ENCODE peak calls at places on chromosomes 16 and 17, in ten cellular contexts. One of them, this sample, is unnamed.

GRCh38 chr17:42670199-42670924 is 6.4 kb downstream of the PLEKHH3 start:
- DNase-seq in fibroblast of lung: no peak
- DNase-seq in body of pancreas: no peak
- DNase-seq in tibial nerve: no peak
- DNase-seq in IMR-90: no peak
- DNase-seq in PC-3: no peak
- DNase-seq in thyroid gland: no peak
- DNase-seq in neural progenitor cell: peak; percentile 79
- DNase-seq in stomach: no peak
- DNase-seq in A549: no peak
- DNase-seq in this sample: peak; percentile 19

GRCh38 chr17:49670002-49670401 is 7.9 kb downstream of the SPOP start:
- DNase-seq in fibroblast of lung: no peak
- DNase-seq in body of pancreas: no peak
- DNase-seq in tibial nerve: no peak
- DNase-seq in IMR-90: no peak
- DNase-seq in PC-3: no peak
- DNase-seq in thyroid gland: no peak
- DNase-seq in neural progenitor cell: no peak
- DNase-seq in stomach: no peak
- DNase-seq in A549: no peak
- DNase-seq in this sample: no peak

GRCh38 chr16:53529529-53529928 is 26.5 kb upstream of the AKTIP start:
- DNase-seq in fibroblast of lung: no peak
- DNase-seq in body of pancreas: no peak
- DNase-seq in tibial nerve: no peak
- DNase-seq in IMR-90: no peak
- DNase-seq in PC-3: no peak
- DNase-seq in thyroid gland: no peak
- DNase-seq in neural progenitor cell: no peak
- DNase-seq in stomach: no peak
- DNase-seq in A549: no peak
- DNase-seq in this sample: no peak

GRCh38 chr17:29179232-29180036 is 764 bp downstream of the MYO18A start:
- DNase-seq in fibroblast of lung: no peak
- DNase-seq in body of pancreas: peak; percentile 90
- DNase-seq in tibial nerve: no peak
- DNase-seq in IMR-90: no peak
- DNase-seq in PC-3: peak; percentile 61
- DNase-seq in thyroid gland: peak; percentile 77
- DNase-seq in neural progenitor cell: peak; percentile 89
- DNase-seq in stomach: peak; percentile 90
- DNase-seq in A549: peak; percentile 79
- DNase-seq in this sample: peak; percentile 58

GRCh38 chr17:28467456-28468025 is 5.9 kb upstream of the SLC13A2 start:
- DNase-seq in fibroblast of lung: peak; percentile 88
- DNase-seq in body of pancreas: no peak
- DNase-seq in tibial nerve: no peak
- DNase-seq in IMR-90: peak; percentile 33
- DNase-seq in PC-3: no peak
- DNase-seq in thyroid gland: no peak
- DNase-seq in neural progenitor cell: no peak
- DNase-seq in stomach: no peak
- DNase-seq in A549: no peak
- DNase-seq in this sample: no peak

GRCh38 chr17:64081802-64082799 is 47.8 kb downstream of the ERN1 start:
- DNase-seq in fibroblast of lung: peak; percentile 59
- DNase-seq in body of pancreas: peak; percentile 33
- DNase-seq in tibial nerve: no peak
- DNase-seq in IMR-90: peak; percentile 82
- DNase-seq in PC-3: peak; percentile 98
- DNase-seq in thyroid gland: peak; percentile 28
- DNase-seq in neural progenitor cell: no peak
- DNase-seq in stomach: no peak
- DNase-seq in A549: peak; percentile 79
- DNase-seq in this sample: no peak

GRCh38 chr17:62760888-62761267 is 47.2 kb downstream of the MARCHF10 start:
- DNase-seq in fibroblast of lung: no peak
- DNase-seq in body of pancreas: no peak
- DNase-seq in tibial nerve: no peak
- DNase-seq in IMR-90: no peak
- DNase-seq in PC-3: peak; percentile 48
- DNase-seq in thyroid gland: no peak
- DNase-seq in neural progenitor cell: no peak
- DNase-seq in stomach: no peak
- DNase-seq in A549: no peak
- DNase-seq in this sample: no peak

GRCh38 chr17:49836111-49837030 is 11.5 kb downstream of the TAC4 start:
- DNase-seq in fibroblast of lung: peak; percentile 88
- DNase-seq in body of pancreas: no peak
- DNase-seq in tibial nerve: no peak
- DNase-seq in IMR-90: peak; percentile 68
- DNase-seq in PC-3: no peak
- DNase-seq in thyroid gland: no peak
- DNase-seq in neural progenitor cell: no peak
- DNase-seq in stomach: peak; percentile 57
- DNase-seq in A549: peak; percentile 82
- DNase-seq in this sample: no peak

GRCh38 chr16:73298562-73298961 is 250.6 kb upstream of the ZFHX3 start:
- DNase-seq in fibroblast of lung: peak; percentile 36
- DNase-seq in body of pancreas: no peak
- DNase-seq in tibial nerve: no peak
- DNase-seq in IMR-90: peak; percentile 61
- DNase-seq in PC-3: no peak
- DNase-seq in thyroid gland: no peak
- DNase-seq in neural progenitor cell: peak; percentile 34
- DNase-seq in stomach: no peak
- DNase-seq in A549: no peak
- DNase-seq in this sample: no peak

GRCh38 chr16:67848118-67848517 is 625 bp upstream of the CENPT start:
- DNase-seq in fibroblast of lung: no peak
- DNase-seq in body of pancreas: no peak
- DNase-seq in tibial nerve: no peak
- DNase-seq in IMR-90: no peak
- DNase-seq in PC-3: no peak
- DNase-seq in thyroid gland: no peak
- DNase-seq in neural progenitor cell: no peak
- DNase-seq in stomach: no peak
- DNase-seq in A549: no peak
- DNase-seq in this sample: no peak

GRCh38 chr16:67846063-67846319 is 742 bp upstream of the NUTF2 start:
- DNase-seq in fibroblast of lung: no peak
- DNase-seq in body of pancreas: no peak
- DNase-seq in tibial nerve: no peak
- DNase-seq in IMR-90: no peak
- DNase-seq in PC-3: no peak
- DNase-seq in thyroid gland: no peak
- DNase-seq in neural progenitor cell: no peak
- DNase-seq in stomach: no peak
- DNase-seq in A549: no peak
- DNase-seq in this sample: no peak

GRCh38 chr16:67845291-67846062 is 1.3 kb upstream of the NUTF2 start:
- DNase-seq in fibroblast of lung: no peak
- DNase-seq in body of pancreas: no peak
- DNase-seq in tibial nerve: no peak
- DNase-seq in IMR-90: no peak
- DNase-seq in PC-3: no peak
- DNase-seq in thyroid gland: no peak
- DNase-seq in neural progenitor cell: no peak
- DNase-seq in stomach: no peak
- DNase-seq in A549: no peak
- DNase-seq in this sample: no peak

GRCh38 chr16:67846320-67847063 is at the start of gene NUTF2:
- DNase-seq in fibroblast of lung: peak; percentile 87
- DNase-seq in body of pancreas: peak; percentile 96
- DNase-seq in tibial nerve: peak; percentile 91
- DNase-seq in IMR-90: peak; percentile 85
- DNase-seq in PC-3: peak; percentile 85
- DNase-seq in thyroid gland: peak; percentile 96
- DNase-seq in neural progenitor cell: peak; percentile 99
- DNase-seq in stomach: peak; percentile 96
- DNase-seq in A549: peak; percentile 93
- DNase-seq in this sample: peak; percentile 96

GRCh38 chr16:67847064-67847861 is at the start of gene CENPT:
- DNase-seq in fibroblast of lung: peak; percentile 87
- DNase-seq in body of pancreas: peak; percentile 76
- DNase-seq in tibial nerve: peak; percentile 31
- DNase-seq in IMR-90: peak; percentile 64
- DNase-seq in PC-3: peak; percentile 64
- DNase-seq in thyroid gland: peak; percentile 70
- DNase-seq in neural progenitor cell: peak; percentile 22
- DNase-seq in stomach: peak; percentile 72
- DNase-seq in A549: no peak
- DNase-seq in this sample: no peak
- TF ChIP-seq CTCF in fibroblast of lung: no peak
- TF ChIP-seq CTCF in body of pancreas: peak; percentile 12
- TF ChIP-seq CTCF in tibial nerve: no peak
- TF ChIP-seq CTCF in IMR-90: no peak
- TF ChIP-seq CTCF in PC-3: no peak
- TF ChIP-seq CTCF in thyroid gland: no peak
- TF ChIP-seq CTCF in neural progenitor cell: no peak
- TF ChIP-seq CTCF in stomach: no peak
- TF ChIP-seq CTCF in A549: no peak
- TF ChIP-seq CTCF in this sample: no peak

DNA sequence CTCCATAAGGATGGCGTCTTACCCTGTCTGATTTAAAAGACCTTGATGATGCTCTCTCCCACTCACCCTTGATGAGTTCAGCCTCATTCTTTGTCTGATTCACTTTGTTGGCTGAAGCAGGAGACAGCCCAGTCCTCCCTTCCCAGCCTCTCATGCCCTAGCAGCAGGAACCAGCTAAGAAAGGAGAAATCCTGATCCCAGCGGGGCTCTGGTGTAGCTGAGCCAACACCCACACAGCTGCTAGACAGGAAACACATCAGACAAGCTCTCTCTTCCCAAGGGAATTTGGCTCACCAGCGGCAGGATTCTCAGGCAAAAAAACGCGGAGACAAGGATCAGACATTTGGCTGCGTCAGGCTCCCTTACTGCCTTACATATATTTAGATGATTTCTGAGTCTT is 211.5 kb downstream of the CDH11 start:
- DNase-seq in fibroblast of lung: peak; percentile 96
- DNase-seq in body of pancreas: peak; percentile 11
- DNase-seq in tibial nerve: peak; percentile 14
- DNase-seq in IMR-90: peak; percentile 96
- DNase-seq in PC-3: no peak
- DNase-seq in thyroid gland: no peak
- DNase-seq in neural progenitor cell: peak; percentile 10
- DNase-seq in stomach: no peak
- DNase-seq in A549: no peak
- DNase-seq in this sample: peak; percentile 42
- H3K4me3 ChIP-seq in fibroblast of lung: no peak overlapping the region
- H3K4me3 ChIP-seq in body of pancreas: no peak overlapping the region
- H3K4me3 ChIP-seq in tibial nerve: no peak overlapping the region
- H3K4me3 ChIP-seq in IMR-90: no peak overlapping the region
- H3K4me3 ChIP-seq in PC-3: no peak overlapping the region
- H3K4me3 ChIP-seq in thyroid gland: no peak overlapping the region
- H3K4me3 ChIP-seq in neural progenitor cell: no peak overlapping the region
- H3K4me3 ChIP-seq in stomach: no peak overlapping the region
- H3K4me3 ChIP-seq in A549: no peak overlapping the region
- H3K4me3 ChIP-seq in this sample: no peak overlapping the region

GRCh38 chr17:78175643-78175981 is 7.2 kb downstream of the SYNGR2 start:
- DNase-seq in fibroblast of lung: no peak
- DNase-seq in body of pancreas: no peak
- DNase-seq in tibial nerve: no peak
- DNase-seq in IMR-90: no peak
- DNase-seq in PC-3: no peak
- DNase-seq in thyroid gland: no peak
- DNase-seq in neural progenitor cell: no peak
- DNase-seq in stomach: no peak
- DNase-seq in A549: no peak
- DNase-seq in this sample: no peak

GRCh38 chr17:78174870-78175642 is 6.7 kb downstream of the SYNGR2 start:
- DNase-seq in fibroblast of lung: no peak
- DNase-seq in body of pancreas: peak; percentile 85
- DNase-seq in tibial nerve: no peak
- DNase-seq in IMR-90: no peak
- DNase-seq in PC-3: no peak
- DNase-seq in thyroid gland: peak; percentile 60
- DNase-seq in neural progenitor cell: peak; percentile 33
- DNase-seq in stomach: peak; percentile 62
- DNase-seq in A549: no peak
- DNase-seq in this sample: no peak

GRCh38 chr17:78179372-78179771 is 7.5 kb downstream of the TK1 start:
- DNase-seq in fibroblast of lung: peak; percentile 68
- DNase-seq in body of pancreas: no peak
- DNase-seq in tibial nerve: no peak
- DNase-seq in IMR-90: peak; percentile 74
- DNase-seq in PC-3: peak; percentile 53
- DNase-seq in thyroid gland: no peak
- DNase-seq in neural progenitor cell: no peak
- DNase-seq in stomach: peak; percentile 68
- DNase-seq in A549: no peak
- DNase-seq in this sample: peak; percentile 61

GRCh38 chr17:78174332-78174869 is 6.0 kb downstream of the SYNGR2 start:
- DNase-seq in fibroblast of lung: no peak
- DNase-seq in body of pancreas: peak; percentile 96
- DNase-seq in tibial nerve: no peak
- DNase-seq in IMR-90: no peak
- DNase-seq in PC-3: peak; percentile 66
- DNase-seq in thyroid gland: peak; percentile 95
- DNase-seq in neural progenitor cell: no peak
- DNase-seq in stomach: peak; percentile 96
- DNase-seq in A549: no peak
- DNase-seq in this sample: no peak

DNA sequence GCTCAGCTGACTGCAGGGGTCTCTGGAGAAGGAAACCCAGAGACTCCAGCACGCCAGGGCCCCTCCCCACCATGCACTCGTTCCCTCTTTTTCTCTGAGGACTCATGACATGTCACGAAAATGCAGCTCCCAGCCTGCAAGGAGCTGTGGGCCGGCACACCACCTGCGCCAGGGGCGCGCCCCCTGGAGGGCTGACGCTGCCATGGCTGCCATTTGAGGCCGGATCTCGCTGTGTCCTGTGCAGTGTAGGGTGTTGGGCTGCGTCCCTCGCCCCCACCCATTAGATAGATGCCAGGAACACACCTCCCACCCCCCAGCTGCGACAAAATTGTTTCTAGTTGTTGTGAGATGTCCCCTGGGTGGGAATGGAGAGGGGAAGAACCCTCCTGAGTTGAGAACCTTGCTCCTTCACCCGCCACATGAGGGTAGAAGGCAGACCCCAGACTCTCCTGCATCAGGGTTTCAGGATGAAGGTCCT is 8.2 kb downstream of the SYNGR2 start:
- DNase-seq in fibroblast of lung: peak; percentile 25
- DNase-seq in body of pancreas: peak; percentile 84
- DNase-seq in tibial nerve: peak; percentile 56
- DNase-seq in IMR-90: peak; percentile 22
- DNase-seq in PC-3: peak; percentile 44
- DNase-seq in thyroid gland: peak; percentile 76
- DNase-seq in neural progenitor cell: peak; percentile 79
- DNase-seq in stomach: peak; percentile 84
- DNase-seq in A549: peak; percentile 86
- DNase-seq in this sample: peak; percentile 76
- H3K4me1 ChIP-seq in fibroblast of lung: peaks cover 8% of the 10 kb centered on the region
- H3K4me1 ChIP-seq in body of pancreas: peaks cover 58% of the 10 kb centered on the region
- H3K4me1 ChIP-seq in tibial nerve: no peaks in the 10 kb centered on the region
- H3K4me1 ChIP-seq in IMR-90: peaks cover 24% of the 10 kb centered on the region
- H3K4me1 ChIP-seq in PC-3: peaks cover 12% of the 10 kb centered on the region
- H3K4me1 ChIP-seq in thyroid gland: peaks cover 19% of the 10 kb centered on the region
- H3K4me1 ChIP-seq in neural progenitor cell: no peaks in the 10 kb centered on the region
- H3K4me1 ChIP-seq in stomach: peaks cover 70% of the 10 kb centered on the region
- H3K4me1 ChIP-seq in A549: peaks cover 30% of the 10 kb centered on the region
- H3K4me1 ChIP-seq in this sample: peaks cover 19% of the 10 kb centered on the region

GRCh38 chr16:64152010-64152767 is 969.7 kb downstream of the CDH11 start:
- DNase-seq in fibroblast of lung: no peak
- DNase-seq in body of pancreas: no peak
- DNase-seq in tibial nerve: no peak
- DNase-seq in IMR-90: no peak
- DNase-seq in PC-3: no peak
- DNase-seq in thyroid gland: no peak
- DNase-seq in neural progenitor cell: no peak
- DNase-seq in stomach: no peak
- DNase-seq in A549: no peak
- DNase-seq in this sample: no peak
- TF ChIP-seq CTCF in fibroblast of lung: no peak
- TF ChIP-seq CTCF in body of pancreas: no peak
- TF ChIP-seq CTCF in tibial nerve: no peak
- TF ChIP-seq CTCF in IMR-90: no peak
- TF ChIP-seq CTCF in PC-3: no peak
- TF ChIP-seq CTCF in thyroid gland: no peak
- TF ChIP-seq CTCF in neural progenitor cell: no peak
- TF ChIP-seq CTCF in stomach: no peak
- TF ChIP-seq CTCF in A549: no peak
- TF ChIP-seq CTCF in this sample: no peak

This sample was measured in adrenal gland.